ENCODE peak calls at places on chromosomes 16 and 17, in nine cellular contexts. H is left ventricle myocardium inferior, E is cardiac muscle cell, Z is lower lobe of right lung, L is upper lobe of right lung, K is hepatocyte, A is AG04450, I is mucosa of descending colon, R is A549. B is an unnamed sample.

GRCh38 chr16:89962754-89963498 is 14.4 kb downstream of the DEF8 start:
- DNase-seq in R (no peak), Z (no peak), L (no peak), I (no peak), H (no peak), E (no peak), A (no peak), K (no peak), B (no peak)

GRCh38 chr17:34009946-34010345 is 245.1 kb upstream of the CCL2 start:
- DNase-seq in A (no peak), Z (no peak), K (no peak), I (no peak), L (no peak), H (no peak), R (no peak), E (no peak), B (no peak)

GRCh38 chr17:83078378-83079339 is 750 bp upstream of the METRNL start:
- DNase-seq in R (no peak), K (peak), A (no peak), H (no peak), L (no peak), Z (peak), E (peak), I (peak), B (peak)

GRCh38 chr16:49277386-49277742 is 4.3 kb downstream of the CBLN1 start:
- DNase-seq in A (no peak), K (no peak), H (no peak), L (no peak), R (no peak), I (no peak), Z (no peak), E (no peak), B (no peak)

GRCh38 chr17:3049705-3050295 is 13.6 kb downstream of the OR1D5 start:
- DNase-seq in L (no peak), I (no peak), R (no peak), E (no peak), A (no peak), Z (no peak), K (no peak), H (no peak), B (no peak)

GRCh38 chr17:31508310-31509094 is 117.0 kb downstream of the RAB11FIP4 start:
- DNase-seq in L (no peak), R (peak), A (no peak), Z (no peak), K (no peak), E (peak), H (no peak), I (peak), B (no peak)

GRCh38 chr17:62093188-62094155 is 28.4 kb upstream of the MED13 start:
- DNase-seq in R (peak), K (no peak), I (no peak), L (no peak), H (no peak), A (peak), E (no peak), Z (no peak), B (no peak)

GRCh38 chr16:825298-826061 is 24.9 kb upstream of the GNG13 start:
- DNase-seq in L (no peak), I (no peak), A (no peak), R (no peak), K (peak), E (no peak), Z (no peak), H (no peak), B (no peak)

GRCh38 chr17:73342549-73343167 is 30.9 kb upstream of the CDC42EP4 start:
- DNase-seq in H (no peak), E (no peak), K (no peak), Z (no peak), I (no peak), A (no peak), L (no peak), R (peak), B (no peak)

GRCh38 chr16:3190949-3191353 is 2.9 kb downstream of the OR1F1 start:
- DNase-seq in R (no peak), Z (no peak), L (no peak), E (peak), I (no peak), K (no peak), A (no peak), H (no peak), B (no peak)

GRCh38 chr17:81312624-81313325 is 17.7 kb upstream of the SLC38A10 start:
- DNase-seq in A (no peak), Z (no peak), L (no peak), I (no peak), E (no peak), K (no peak), R (no peak), H (no peak), B (no peak)

GRCh38 chr17:9291912-9292562 is 270.7 kb downstream of the NTN1 start:
- DNase-seq in E (peak), A (peak), L (no peak), R (peak), I (peak), Z (no peak), H (peak), K (peak), B (peak)

GRCh38 chr16:52074133-52074532 is 472.8 kb downstream of the TOX3 start:
- DNase-seq in R (no peak), K (no peak), Z (no peak), E (no peak), L (no peak), I (no peak), H (no peak), A (no peak), B (no peak)

GRCh38 chr17:48636177-48637018 is 10.2 kb upstream of the HOXB9 start:
- DNase-seq in E (peak), I (peak), Z (peak), K (peak), R (peak), L (peak), H (peak), A (no peak), B (peak)

GRCh38 chr16:57859331-57859730 is 57.0 kb upstream of the KIFC3 start:
- DNase-seq in K (peak), L (no peak), H (no peak), R (peak), Z (no peak), I (no peak), E (peak), A (no peak), B (no peak)

GRCh38 chr17:47883589-47884426 is 12.2 kb upstream of the SP2 start:
- DNase-seq in R (no peak), Z (peak), E (no peak), H (no peak), A (no peak), L (no peak), I (no peak), K (peak), B (no peak)

GRCh38 chr16:56262148-56262878 is 71.0 kb downstream of the GNAO1 start:
- DNase-seq in L (no peak), H (no peak), R (no peak), E (no peak), I (no peak), A (no peak), Z (no peak), K (peak), B (peak)

GRCh38 chr16:81478876-81479496 is 34.4 kb downstream of the CMIP start:
- DNase-seq in I (no peak), Z (peak), E (no peak), A (no peak), L (no peak), R (no peak), H (peak), K (no peak), B (no peak)

GRCh38 chr16:29170393-29171239 is 185.8 kb downstream of the LAT start:
- DNase-seq in R (no peak), Z (no peak), K (no peak), L (no peak), H (no peak), A (no peak), I (no peak), E (no peak), B (no peak)

GRCh38 chr17:5545051-5545987 is 39.0 kb downstream of the NLRP1 start:
- DNase-seq in L (peak), R (no peak), I (no peak), Z (no peak), H (no peak), A (no peak), E (no peak), K (no peak), B (no peak)

GRCh38 chr17:17693253-17693954 is 12.1 kb downstream of the RAI1 start:
- DNase-seq in K (peak), I (peak), Z (peak), R (no peak), A (no peak), E (peak), H (peak), L (peak), B (no peak)
- H3K4me3 ChIP-seq in K (no peak), I (no peak), Z (peak), R (peak), A (peak), E (no peak), H (peak), L (peak), B (peak)

GRCh38 chr17:14197582-14197981 is 39.1 kb downstream of the CDRT15 start:
- DNase-seq in R (no peak), Z (no peak), L (no peak), H (no peak), E (no peak), K (no peak), I (no peak), A (no peak), B (no peak)

GRCh38 chr17:14198575-14198974 is 38.1 kb downstream of the CDRT15 start:
- DNase-seq in Z (no peak), L (no peak), K (no peak), H (no peak), I (no peak), A (no peak), R (no peak), E (no peak), B (no peak)

GRCh38 chr17:14200354-14200753 is 36.3 kb downstream of the CDRT15 start:
- DNase-seq in Z (no peak), E (no peak), R (no peak), L (no peak), K (no peak), A (no peak), I (no peak), H (no peak), B (no peak)

GRCh38 chr17:14198013-14198412 is 38.6 kb downstream of the CDRT15 start:
- DNase-seq in K (peak), R (no peak), E (peak), H (peak), Z (peak), A (no peak), L (peak), I (no peak), B (no peak)

GRCh38 chr17:14196337-14196997 is 40.2 kb downstream of the CDRT15 start:
- DNase-seq in K (no peak), I (no peak), R (no peak), E (no peak), A (no peak), H (no peak), Z (no peak), L (no peak), B (no peak)
- TF ChIP-seq CTCF in K (no peak), I (no peak), R (no peak), E (no peak), A (peak), H (peak), Z (peak), L (peak), B (no peak)

DNA sequence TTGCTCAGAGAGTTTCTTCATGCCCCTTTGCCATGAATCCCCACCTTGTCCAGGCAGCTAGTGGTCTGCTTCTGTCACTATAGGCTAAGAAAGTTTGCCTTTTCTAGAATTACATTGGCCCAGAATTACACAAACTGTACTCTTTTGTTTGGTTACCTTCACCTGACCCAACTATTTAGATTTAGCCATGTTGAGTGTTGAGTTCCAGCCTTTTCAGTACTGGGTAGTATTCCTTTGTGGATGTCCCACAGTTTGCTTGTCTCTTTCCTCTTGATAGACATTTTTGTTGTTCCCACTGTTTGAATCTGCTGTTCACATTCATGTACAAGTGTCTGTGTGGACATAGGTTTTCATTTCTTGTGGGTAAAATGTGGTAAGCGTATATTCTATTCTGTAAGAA is 22.3 kb downstream of the USP10 start:
- DNase-seq in Z (no peak), K (no peak), I (no peak), A (no peak), L (no peak), H (no peak), E (no peak), R (no peak), B (no peak)
- H3K4me3 ChIP-seq in Z (no peak), K (no peak), I (no peak), A (no peak), L (no peak), H (no peak), E (no peak), R (no peak), B (no peak)

DNA sequence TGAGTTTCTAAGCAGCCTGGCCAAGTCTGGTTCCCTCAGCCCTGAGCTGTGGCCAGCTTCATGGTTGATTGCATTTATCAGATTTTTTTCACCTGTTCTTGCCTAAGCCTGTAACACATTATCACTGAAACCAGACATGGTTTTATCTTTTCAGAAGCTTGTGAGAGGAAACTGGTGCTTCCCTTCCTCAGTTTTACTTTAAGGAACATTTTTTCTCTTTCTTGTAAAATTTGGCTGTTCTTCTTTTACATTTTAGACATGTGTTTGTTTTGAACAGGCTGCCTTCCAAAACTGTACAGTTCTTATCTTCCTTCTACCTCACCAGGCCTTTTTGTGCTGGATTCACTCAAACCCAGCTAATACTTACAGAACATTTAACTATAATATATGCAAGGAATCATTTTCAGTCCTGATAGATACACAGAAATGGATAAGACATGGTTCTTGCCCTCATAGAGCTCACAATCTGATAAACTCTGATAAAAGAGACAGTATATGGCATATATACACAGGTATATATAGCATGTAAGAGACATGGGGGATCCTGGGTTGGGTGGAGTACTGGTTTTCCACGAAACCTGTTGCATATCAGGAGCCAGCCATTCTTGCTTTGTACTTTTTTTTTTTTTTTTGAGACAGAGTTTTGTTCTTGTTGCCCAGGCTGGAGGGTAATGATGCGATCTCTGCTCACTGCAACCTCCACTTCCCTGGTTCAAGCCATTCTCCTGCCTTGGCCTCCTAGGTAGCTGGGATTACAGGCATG is 44.5 kb downstream of the ZNRF1 start:
- DNase-seq in E (no peak), H (no peak), L (no peak), Z (no peak), A (no peak), R (no peak), I (no peak), K (no peak), B (no peak)
- TF ChIP-seq CTCF in E (no peak), H (no peak), L (no peak), Z (no peak), A (no peak), R (no peak), I (no peak), K (no peak), B (no peak)

DNA sequence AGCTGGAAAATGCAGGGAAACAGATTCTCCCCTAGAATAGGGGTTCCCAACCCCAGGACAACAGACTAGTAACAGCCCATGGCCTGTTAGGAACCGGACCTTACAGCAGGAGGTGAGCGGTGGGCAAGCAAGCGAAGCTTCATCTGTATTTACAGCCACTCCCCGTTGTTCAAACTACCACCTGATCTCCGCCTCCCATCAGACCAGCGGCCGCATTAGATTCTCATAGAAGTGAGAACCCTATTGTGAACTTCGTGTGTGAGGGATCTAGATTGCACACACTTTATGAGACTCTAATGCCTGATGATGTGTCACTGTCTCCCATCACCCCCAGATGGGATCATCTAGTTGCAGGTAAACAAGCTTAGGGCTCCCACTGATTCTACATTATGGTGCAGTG is 3.5 kb downstream of the CD300LB start:
- DNase-seq in R (no peak), A (no peak), Z (no peak), H (no peak), K (no peak), I (no peak), L (no peak), E (no peak), B (peak)
- H3K4me3 ChIP-seq in R (no peak), A (no peak), Z (no peak), H (no peak), K (no peak), I (no peak), L (no peak), E (no peak), B (no peak)

GRCh38 chr17:77393867-77394539 is 253.2 kb downstream of the SEC14L1 start:
- DNase-seq in A (no peak), E (no peak), K (no peak), R (no peak), Z (no peak), H (no peak), L (no peak), I (no peak), B (no peak)

GRCh38 chr17:77393274-77393600 is 252.5 kb downstream of the SEC14L1 start:
- DNase-seq in A (no peak), Z (no peak), H (no peak), R (no peak), E (no peak), I (no peak), K (no peak), L (no peak), B (no peak)

GRCh38 chr17:77391668-77392375 is 251.1 kb downstream of the SEC14L1 start:
- DNase-seq in Z (no peak), H (peak), I (peak), E (no peak), K (peak), L (no peak), A (peak), R (peak), B (peak)

GRCh38 chr17:77390870-77391269 is 250.1 kb downstream of the SEC14L1 start:
- DNase-seq in H (no peak), E (no peak), L (no peak), A (no peak), I (no peak), K (no peak), Z (no peak), R (no peak), B (no peak)

GRCh38 chr17:77392376-77393273 is 251.9 kb downstream of the SEC14L1 start:
- DNase-seq in H (peak), I (peak), K (peak), L (no peak), A (no peak), R (peak), E (peak), Z (no peak), B (no peak)
- TF ChIP-seq CTCF in H (no peak), I (no peak), K (no peak), L (no peak), A (no peak), R (no peak), E (no peak), Z (no peak), B (no peak)

DNA sequence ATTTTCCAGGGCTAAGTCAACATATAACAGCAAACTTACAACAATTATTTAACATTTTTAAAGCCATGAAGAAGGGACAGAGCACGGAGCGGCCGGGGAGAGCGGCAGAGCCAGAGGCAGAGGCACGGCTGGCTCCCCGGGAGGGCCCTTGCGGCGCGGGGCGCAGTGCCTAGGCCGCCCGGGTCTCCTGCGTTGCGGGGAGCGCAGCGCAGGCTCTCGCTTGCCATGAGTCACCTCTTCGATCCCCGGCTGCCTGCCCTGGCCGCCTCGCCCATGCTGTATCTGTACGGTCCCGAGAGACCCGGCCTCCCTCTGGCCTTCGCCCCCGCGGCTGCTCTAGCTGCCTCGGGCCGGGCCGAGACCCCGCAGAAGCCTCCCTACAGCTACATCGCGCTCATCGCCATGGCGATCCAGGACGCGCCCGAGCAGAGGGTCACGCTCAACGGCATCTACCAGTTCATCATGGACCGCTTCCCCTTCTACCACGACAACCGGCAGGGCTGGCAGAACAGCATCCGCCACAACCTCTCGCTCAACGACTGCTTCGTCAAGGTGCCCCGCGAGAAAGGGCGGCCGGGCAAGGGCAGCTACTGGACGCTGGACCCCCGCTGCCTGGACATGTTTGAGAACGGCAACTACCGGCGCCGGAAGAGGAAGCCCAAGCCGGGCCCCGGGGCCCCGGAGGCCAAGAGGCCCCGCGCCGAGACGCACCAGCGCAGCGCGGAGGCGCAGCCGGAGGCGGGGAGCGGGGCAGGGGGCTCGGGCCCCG is at the start of gene FOXL1:
- DNase-seq in Z (no peak), A (peak), I (no peak), H (peak), K (peak), E (no peak), L (no peak), R (no peak), B (no peak)
- H3K4me3 ChIP-seq in Z (peak), A (peak), I (no peak), H (peak), K (peak), E (peak), L (peak), R (no peak), B (no peak)

DNA sequence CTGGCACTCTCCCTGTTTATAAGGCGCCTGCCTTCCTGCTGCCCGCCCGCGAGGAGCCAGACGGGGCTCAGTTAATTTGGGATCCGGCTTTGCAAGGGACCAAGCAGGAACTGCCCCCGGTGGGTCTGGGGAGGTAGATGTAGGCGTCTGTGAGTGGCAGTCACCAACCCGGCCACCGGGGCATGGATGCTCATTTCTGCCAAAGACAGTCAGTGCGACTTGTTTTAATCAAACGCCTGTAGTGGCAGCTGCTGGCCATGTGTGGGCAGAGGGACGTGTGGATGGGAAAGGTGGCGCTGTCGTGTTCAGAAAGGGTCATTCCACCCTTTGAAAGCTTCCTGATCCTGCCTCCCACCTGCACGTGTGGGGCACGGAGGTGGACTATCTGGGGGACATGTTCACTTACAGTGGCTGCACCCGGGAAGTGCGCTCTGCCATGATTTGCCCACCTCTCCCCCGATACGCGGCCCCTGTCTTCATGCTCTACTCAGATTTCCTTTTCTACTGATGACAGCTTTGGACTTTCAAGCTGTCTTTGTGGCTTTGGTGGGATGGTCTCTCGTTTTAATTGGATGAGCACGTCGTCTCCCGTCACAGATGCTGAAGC is 60.3 kb upstream of the CIBAR2 start:
- DNase-seq in R (peak), I (no peak), E (peak), A (no peak), Z (peak), H (no peak), K (no peak), L (no peak), B (no peak)
- TF ChIP-seq CTCF in R (peak), I (no peak), E (peak), A (peak), Z (no peak), H (peak), K (peak), L (peak), B (peak)

GRCh38 chr16:88680554-88681083 is 5.7 kb downstream of the SNAI3 start:
- DNase-seq in I (no peak), Z (no peak), H (no peak), R (no peak), E (no peak), L (no peak), A (no peak), K (no peak), B (no peak)
- H3K4me3 ChIP-seq in I (no peak), Z (no peak), H (no peak), R (no peak), E (no peak), L (no peak), A (no peak), K (no peak), B (no peak)